ENCODE peak calls at places on chromosomes 1 and 21, in five cellular contexts. One of them, this sample, is unnamed.

GRCh38 chr21:43333301-43334062 is 93.4 kb downstream of the SIK1 start:
- DNase-seq in T-cell: no peak
- DNase-seq in amniotic stem cell: peak; percentile 81
- DNase-seq in fibroblast of mammary gland: peak; percentile 84
- DNase-seq in Calu3: peak; percentile 61
- DNase-seq in this sample: peak; percentile 80

GRCh38 chr1:27349784-27350672 is 8.2 kb downstream of the SYTL1 start:
- DNase-seq in Calu3: no peak
- DNase-seq in fibroblast of mammary gland: peak; percentile 66
- DNase-seq in T-cell: no peak
- DNase-seq in amniotic stem cell: no peak
- DNase-seq in this sample: peak; percentile 89

GRCh38 chr1:88985033-88985432 is 7.4 kb downstream of the KYAT3 start:
- DNase-seq in Calu3: peak; percentile 76
- DNase-seq in amniotic stem cell: peak; percentile 72
- DNase-seq in fibroblast of mammary gland: peak; percentile 88
- DNase-seq in T-cell: no peak
- DNase-seq in this sample: no peak

GRCh38 chr1:174800221-174800791 is 199.4 kb upstream of the CACYBP start:
- DNase-seq in T-cell: peak; percentile 4
- DNase-seq in amniotic stem cell: no peak
- DNase-seq in fibroblast of mammary gland: no peak
- DNase-seq in Calu3: no peak
- DNase-seq in this sample: no peak

GRCh38 chr1:194929376-194929775 is 1678.9 kb downstream of the KCNT2 start:
- DNase-seq in T-cell: no peak
- DNase-seq in Calu3: no peak
- DNase-seq in amniotic stem cell: no peak
- DNase-seq in fibroblast of mammary gland: no peak
- DNase-seq in this sample: no peak

GRCh38 chr1:84361796-84362195 is 36.5 kb upstream of the DNASE2B start:
- DNase-seq in fibroblast of mammary gland: no peak
- DNase-seq in T-cell: no peak
- DNase-seq in Calu3: no peak
- DNase-seq in amniotic stem cell: no peak
- DNase-seq in this sample: no peak

GRCh38 chr1:86704972-86705632 is 726 bp downstream of the SH3GLB1 start:
- DNase-seq in fibroblast of mammary gland: peak; percentile 54
- DNase-seq in T-cell: peak; percentile 15
- DNase-seq in amniotic stem cell: peak; percentile 22
- DNase-seq in Calu3: peak; percentile 54
- DNase-seq in this sample: peak; percentile 36

GRCh38 chr1:204574016-204574855 is 58.0 kb downstream of the MDM4 start:
- DNase-seq in amniotic stem cell: no peak
- DNase-seq in fibroblast of mammary gland: no peak
- DNase-seq in T-cell: no peak
- DNase-seq in Calu3: no peak
- DNase-seq in this sample: no peak

GRCh38 chr1:217393901-217394300 is 237.0 kb downstream of the GPATCH2 start:
- DNase-seq in fibroblast of mammary gland: no peak
- DNase-seq in T-cell: no peak
- DNase-seq in Calu3: no peak
- DNase-seq in amniotic stem cell: no peak
- DNase-seq in this sample: peak; percentile 28

GRCh38 chr1:53696578-53696977 is 42.4 kb downstream of the GLIS1 start:
- DNase-seq in amniotic stem cell: no peak
- DNase-seq in Calu3: no peak
- DNase-seq in T-cell: no peak
- DNase-seq in fibroblast of mammary gland: no peak
- DNase-seq in this sample: no peak

GRCh38 chr1:205517288-205517687 is 12.8 kb downstream of the CDK18 start:
- DNase-seq in T-cell: no peak
- DNase-seq in Calu3: no peak
- DNase-seq in fibroblast of mammary gland: no peak
- DNase-seq in amniotic stem cell: no peak
- DNase-seq in this sample: no peak

GRCh38 chr1:219333626-219334025 is 159.9 kb downstream of the LYPLAL1 start:
- DNase-seq in T-cell: no peak
- DNase-seq in Calu3: no peak
- DNase-seq in amniotic stem cell: no peak
- DNase-seq in fibroblast of mammary gland: no peak
- DNase-seq in this sample: no peak

GRCh38 chr1:81510701-81511100 is 290.0 kb upstream of the ADGRL2 start:
- DNase-seq in Calu3: no peak
- DNase-seq in fibroblast of mammary gland: no peak
- DNase-seq in T-cell: no peak
- DNase-seq in amniotic stem cell: no peak
- DNase-seq in this sample: no peak

GRCh38 chr1:234502785-234503184 is 23.8 kb upstream of the TARBP1 start:
- DNase-seq in fibroblast of mammary gland: no peak
- DNase-seq in Calu3: no peak
- DNase-seq in T-cell: no peak
- DNase-seq in amniotic stem cell: no peak
- DNase-seq in this sample: no peak

This sample was measured in HuH-7.